ENCODE peak calls at places on chromosomes 6 and 20, in seven cellular contexts. J, G, U, O, M, S and F are unnamed samples.

GRCh38 chr6:2848851-2849250 is 7.2 kb upstream of the SERPINB1 start:
- DNase-seq in O (no peak), U (peak), G (no peak), M (no peak), J (no peak), S (no peak), F (no peak)

GRCh38 chr6:90044833-90045337 is 150.6 kb downstream of the GJA10 start:
- DNase-seq in U (no peak), G (peak), M (peak), S (peak), O (peak), J (no peak), F (no peak)

GRCh38 chr20:48149887-48150286 is 364.6 kb upstream of the SULF2 start:
- DNase-seq in J (no peak), U (no peak), G (no peak), M (no peak), S (no peak), O (no peak), F (no peak)

GRCh38 chr6:112384511-112384910 is 37.4 kb downstream of the RFPL4B start:
- DNase-seq in O (no peak), M (no peak), S (peak), U (no peak), G (peak), J (no peak), F (no peak)

GRCh38 chr6:83193747-83194582 is 808 bp downstream of the RWDD2A start:
- DNase-seq in G (peak), S (peak), J (peak), O (peak), U (peak), M (no peak), F (no peak)

GRCh38 chr6:125236536-125237327 is 65.0 kb downstream of the HDDC2 start:
- DNase-seq in G (peak), M (no peak), O (no peak), U (no peak), J (no peak), S (peak), F (no peak)

GRCh38 chr6:169666441-169666840 is 35.4 kb downstream of the WDR27 start:
- DNase-seq in U (no peak), M (no peak), O (no peak), S (no peak), G (no peak), J (no peak), F (no peak)

GRCh38 chr6:149608381-149608982 is 40.0 kb downstream of the KATNA1 start:
- DNase-seq in O (no peak), J (no peak), S (no peak), U (no peak), M (no peak), G (no peak), F (no peak)

GRCh38 chr6:12077021-12077420 is 64.9 kb downstream of the HIVEP1 start:
- DNase-seq in S (no peak), G (no peak), J (no peak), U (no peak), M (no peak), O (no peak), F (no peak)
- H3K4me3 ChIP-seq in S (no peak), G (no peak), J (no peak), U (no peak), M (no peak), O (no peak), F (no peak)

DNA sequence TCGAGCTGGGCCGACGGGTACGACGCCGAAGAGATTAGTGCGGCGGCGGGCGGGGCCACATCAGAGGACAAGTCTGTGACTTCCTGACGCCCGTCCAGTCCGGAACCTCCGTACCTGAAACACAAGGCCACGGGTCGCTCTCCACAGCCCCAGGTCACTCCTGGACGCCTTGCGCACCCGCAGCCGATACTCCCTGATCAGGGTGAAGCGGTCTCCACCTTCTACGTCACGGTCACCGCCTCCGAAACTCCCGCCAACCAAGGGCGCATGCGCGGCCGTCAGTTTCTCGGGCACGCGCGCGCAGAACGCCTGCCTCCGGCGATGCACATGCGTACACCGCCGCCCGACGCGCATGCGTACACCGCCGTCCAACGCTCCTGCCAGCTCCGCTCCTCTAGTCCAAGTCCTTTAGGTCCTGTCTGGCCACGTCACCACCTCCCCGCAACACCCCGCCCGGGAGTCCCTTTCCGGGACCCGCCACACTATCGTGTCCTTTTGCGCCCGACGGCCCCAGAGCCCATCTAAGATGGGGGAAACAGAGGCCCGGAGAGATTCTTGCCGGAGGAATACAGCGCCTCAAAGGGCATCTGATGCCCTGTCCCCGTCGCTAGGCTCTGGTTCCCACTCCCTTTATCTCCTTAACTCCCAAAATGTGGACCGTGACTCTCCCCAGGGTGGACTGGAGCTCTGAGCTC is at the start of gene DSN1:
- DNase-seq in M (peak), J (peak), O (peak), S (peak), G (peak), U (peak), F (peak)
- H3K4me3 ChIP-seq in M (peak), J (peak), O (peak), S (peak), G (peak), U (peak), F (peak)

GRCh38 chr20:32110727-32111126 is 1.2 kb downstream of the TM9SF4 start:
- DNase-seq in G (no peak), S (no peak), O (no peak), U (no peak), J (no peak), M (no peak), F (no peak)

GRCh38 chr20:32110173-32110704 is 725 bp downstream of the TM9SF4 start:
- DNase-seq in G (no peak), S (no peak), M (no peak), O (no peak), J (no peak), U (no peak), F (no peak)

GRCh38 chr20:32109392-32110172 is at the start of gene TM9SF4:
- DNase-seq in S (peak), U (peak), O (peak), M (peak), G (peak), J (peak), F (peak)

GRCh38 chr20:32111287-32111686 is 1.8 kb downstream of the TM9SF4 start:
- DNase-seq in J (no peak), M (no peak), O (no peak), S (no peak), G (no peak), U (no peak), F (no peak)

GRCh38 chr20:32108814-32109391 is 611 bp upstream of the TM9SF4 start:
- DNase-seq in U (no peak), G (no peak), J (no peak), M (no peak), S (no peak), O (no peak), F (no peak)
- H3K4me3 ChIP-seq in U (peak), G (peak), J (no peak), M (no peak), S (peak), O (no peak), F (no peak)

DNA sequence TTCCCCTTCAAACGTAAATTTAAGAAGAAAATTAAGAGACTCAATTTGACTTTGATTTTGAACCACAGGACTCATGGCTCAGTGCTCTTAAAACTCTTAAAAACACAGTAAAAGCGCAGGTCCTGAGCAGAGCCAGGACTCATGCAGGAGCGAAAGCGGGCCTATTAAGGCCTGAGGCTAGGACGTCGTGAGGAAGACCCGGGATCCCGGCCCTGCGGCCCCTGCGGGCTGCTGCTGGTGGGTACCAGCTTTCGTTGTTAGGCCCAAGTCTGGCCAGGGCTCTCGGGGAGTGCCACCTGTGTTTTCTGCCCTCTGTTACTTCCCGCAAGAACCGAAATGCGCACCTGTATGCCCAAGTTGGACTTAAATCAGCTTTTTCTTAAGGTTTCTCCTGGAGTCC is 3.5 kb upstream of the PAX1 start:
- DNase-seq in G (no peak), O (no peak), J (no peak), S (no peak), U (no peak), M (no peak), F (no peak)
- H3K4me3 ChIP-seq in G (no peak), O (no peak), J (no peak), S (no peak), U (no peak), M (no peak), F (no peak)

DNA sequence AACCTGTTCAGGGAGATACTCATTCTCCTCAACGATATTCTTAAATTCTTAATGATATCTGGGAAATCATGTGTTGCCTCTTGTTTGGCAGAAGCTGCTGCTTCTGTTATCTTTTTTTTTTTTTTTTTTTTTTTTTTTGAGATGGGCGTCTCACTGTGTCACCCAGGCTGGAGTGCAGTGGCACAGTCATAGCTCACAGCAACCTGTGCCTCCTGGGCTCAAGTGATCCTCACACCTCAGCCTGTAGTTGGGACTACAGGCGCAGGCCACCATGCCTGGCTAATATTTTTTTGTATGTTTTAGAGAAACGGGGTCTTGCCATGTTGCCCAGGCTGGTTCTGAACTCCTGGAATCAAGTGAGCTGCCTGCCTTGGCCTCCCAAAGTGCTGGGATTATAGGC is 34.2 kb downstream of the SCAF8 start:
- DNase-seq in U (no peak), M (no peak), S (no peak), G (no peak), J (no peak), O (no peak), F (no peak)
- H3K4me3 ChIP-seq in U (no peak), M (no peak), S (no peak), G (no peak), J (no peak), O (no peak), F (no peak)

GRCh38 chr6:28589952-28590340 is 64.3 kb downstream of the GPX5 start:
- DNase-seq in O (no peak), U (no peak), S (peak), G (no peak), M (no peak), J (no peak), F (no peak)
- H3K4me3 ChIP-seq in O (no peak), U (no peak), S (peak), G (peak), M (peak), J (no peak), F (peak)

GRCh38 chr20:56826971-56827645 is 198.0 kb downstream of the TFAP2C start:
- DNase-seq in S (no peak), U (no peak), O (no peak), M (peak), G (peak), J (no peak), F (no peak)

GRCh38 chr20:56829788-56830385 is 200.8 kb downstream of the TFAP2C start:
- DNase-seq in O (no peak), J (no peak), G (no peak), M (no peak), U (no peak), S (no peak), F (no peak)

GRCh38 chr20:56826306-56826970 is 197.3 kb downstream of the TFAP2C start:
- DNase-seq in S (no peak), G (peak), M (no peak), J (no peak), O (no peak), U (no peak), F (no peak)

GRCh38 chr20:56828402-56828801 is 199.3 kb downstream of the TFAP2C start:
- DNase-seq in J (no peak), U (no peak), O (no peak), G (no peak), S (no peak), M (no peak), F (no peak)

GRCh38 chr20:56827763-56828162 is 198.7 kb downstream of the TFAP2C start:
- DNase-seq in O (no peak), J (no peak), M (no peak), U (no peak), G (no peak), S (no peak), F (no peak)
- H3K4me3 ChIP-seq in O (no peak), J (no peak), M (peak), U (no peak), G (no peak), S (no peak), F (no peak)

GRCh38 chr6:30981942-30982772 is 1.4 kb upstream of the MUC21 start:
- DNase-seq in O (peak), U (no peak), G (peak), M (peak), J (no peak), S (peak), F (peak)
- H3K4me3 ChIP-seq in O (no peak), U (no peak), G (peak), M (peak), J (no peak), S (peak), F (peak)

GRCh38 chr20:52145587-52145986 is 46.0 kb downstream of the ZFP64 start:
- DNase-seq in S (no peak), M (no peak), G (no peak), U (no peak), J (no peak), O (no peak), F (no peak)
- H3K4me3 ChIP-seq in S (no peak), M (no peak), G (no peak), U (no peak), J (no peak), O (no peak), F (no peak)

GRCh38 chr20:13510837-13511488 is 127.8 kb downstream of the TASP1 start:
- DNase-seq in S (peak), U (no peak), J (no peak), O (no peak), M (no peak), G (no peak), F (no peak)
- H3K4me3 ChIP-seq in S (no peak), U (no peak), J (no peak), O (no peak), M (no peak), G (no peak), F (no peak)